ENCODE peak calls at places on chromosomes 13 and 19, in five cellular contexts. M is IMR-90, P is heart right ventricle, W is upper lobe of right lung, C is uterus. V is an unnamed sample.

GRCh38 chr13:44815507-44816074 is 173.7 kb downstream of the NUFIP1 start:
- DNase-seq in M (peak; percentile 98), P (no peak), W (no peak), C (peak; percentile 45), V (no peak)

GRCh38 chr19:18772620-18773587 is 18.2 kb downstream of the COMP start:
- DNase-seq in M (no peak), P (no peak), W (no peak), C (no peak), V (no peak)

GRCh38 chr13:95494082-95494681 is 58.3 kb upstream of the CLDN10 start:
- DNase-seq in M (peak; percentile 62), P (peak; percentile 16), W (no peak), C (no peak), V (no peak)

GRCh38 chr19:16002380-16002779 is 53.6 kb downstream of the OR10H4 start:
- DNase-seq in M (peak; percentile 20), P (no peak), W (no peak), C (no peak), V (no peak)

GRCh38 chr19:49297403-49297802 is 27.6 kb downstream of the SLC6A16 start:
- DNase-seq in M (peak; percentile 79), P (no peak), W (no peak), C (no peak), V (no peak)

GRCh38 chr13:23436680-23437079 is 3.2 kb upstream of the SACS start:
- DNase-seq in M (no peak), P (no peak), W (no peak), C (no peak), V (no peak)

GRCh38 chr13:102040812-102041211 is 361.0 kb downstream of the FGF14 start:
- DNase-seq in M (no peak), P (no peak), W (no peak), C (no peak), V (no peak)

GRCh38 chr13:97492257-97492656 is 58.3 kb downstream of the RAP2A start:
- DNase-seq in M (no peak), P (no peak), W (no peak), C (no peak), V (no peak)

GRCh38 chr13:45195421-45195820 is 5.4 kb downstream of the KCTD4 start:
- DNase-seq in M (no peak), P (no peak), W (no peak), C (no peak), V (no peak)

GRCh38 chr13:35723061-35723461 is 246.6 kb upstream of the MAB21L1 start:
- DNase-seq in M (peak; percentile 33), P (peak; percentile 40), W (no peak), C (peak; percentile 62), V (no peak)

GRCh38 chr19:46076031-46076880 is 35.5 kb upstream of the IGFL4 start:
- DNase-seq in M (no peak), P (no peak), W (no peak), C (no peak), V (no peak)

GRCh38 chr13:38348890-38349289 is 761 bp upstream of the UFM1 start:
- DNase-seq in M (peak; percentile 40), P (no peak), W (no peak), C (no peak), V (peak; percentile 36)

GRCh38 chr13:79480954-79481684 is at the start of gene NDFIP2:
- DNase-seq in M (peak; percentile 80), P (peak; percentile 83), W (peak; percentile 94), C (peak; percentile 69), V (peak; percentile 78)

GRCh38 chr13:89923731-89924130 is 1423.8 kb upstream of the MIR17HG start:
- DNase-seq in M (peak; percentile 0), P (no peak), W (no peak), C (no peak), V (no peak)

GRCh38 chr19:19662866-19663291 is 597 bp downstream of the ATP13A1 start:
- DNase-seq in M (peak; percentile 4), P (no peak), W (no peak), C (no peak), V (no peak)

GRCh38 chr19:16041571-16042386 is 34.5 kb upstream of the TPM4 start:
- DNase-seq in M (peak; percentile 52), P (peak; percentile 79), W (peak; percentile 90), C (peak; percentile 84), V (peak; percentile 61)

GRCh38 chr13:75312884-75313520 is 169.0 kb downstream of the TBC1D4 start:
- DNase-seq in M (no peak), P (no peak), W (no peak), C (no peak), V (no peak)

GRCh38 chr13:29513981-29514719 is 81.3 kb downstream of the SLC7A1 start:
- DNase-seq in M (no peak), P (no peak), W (peak; percentile 58), C (no peak), V (no peak)

GRCh38 chr13:41645313-41645712 is 188.0 kb downstream of the RGCC start:
- DNase-seq in M (peak; percentile 90), P (no peak), W (no peak), C (peak; percentile 60), V (no peak)

GRCh38 chr19:1513492-1514294 is 874 bp upstream of the ADAMTSL5 start:
- DNase-seq in M (peak; percentile 53), P (no peak), W (peak; percentile 85), C (peak; percentile 42), V (peak; percentile 63)

GRCh38 chr13:51221674-51222509 is at the start of gene FAM124A:
- DNase-seq in M (peak; percentile 4), P (peak; percentile 36), W (peak; percentile 77), C (peak; percentile 26), V (peak; percentile 21)

GRCh38 chr19:17794731-17795494 is at the start of gene B3GNT3:
- DNase-seq in M (no peak), P (no peak), W (peak; percentile 85), C (no peak), V (peak; percentile 36)

DNA sequence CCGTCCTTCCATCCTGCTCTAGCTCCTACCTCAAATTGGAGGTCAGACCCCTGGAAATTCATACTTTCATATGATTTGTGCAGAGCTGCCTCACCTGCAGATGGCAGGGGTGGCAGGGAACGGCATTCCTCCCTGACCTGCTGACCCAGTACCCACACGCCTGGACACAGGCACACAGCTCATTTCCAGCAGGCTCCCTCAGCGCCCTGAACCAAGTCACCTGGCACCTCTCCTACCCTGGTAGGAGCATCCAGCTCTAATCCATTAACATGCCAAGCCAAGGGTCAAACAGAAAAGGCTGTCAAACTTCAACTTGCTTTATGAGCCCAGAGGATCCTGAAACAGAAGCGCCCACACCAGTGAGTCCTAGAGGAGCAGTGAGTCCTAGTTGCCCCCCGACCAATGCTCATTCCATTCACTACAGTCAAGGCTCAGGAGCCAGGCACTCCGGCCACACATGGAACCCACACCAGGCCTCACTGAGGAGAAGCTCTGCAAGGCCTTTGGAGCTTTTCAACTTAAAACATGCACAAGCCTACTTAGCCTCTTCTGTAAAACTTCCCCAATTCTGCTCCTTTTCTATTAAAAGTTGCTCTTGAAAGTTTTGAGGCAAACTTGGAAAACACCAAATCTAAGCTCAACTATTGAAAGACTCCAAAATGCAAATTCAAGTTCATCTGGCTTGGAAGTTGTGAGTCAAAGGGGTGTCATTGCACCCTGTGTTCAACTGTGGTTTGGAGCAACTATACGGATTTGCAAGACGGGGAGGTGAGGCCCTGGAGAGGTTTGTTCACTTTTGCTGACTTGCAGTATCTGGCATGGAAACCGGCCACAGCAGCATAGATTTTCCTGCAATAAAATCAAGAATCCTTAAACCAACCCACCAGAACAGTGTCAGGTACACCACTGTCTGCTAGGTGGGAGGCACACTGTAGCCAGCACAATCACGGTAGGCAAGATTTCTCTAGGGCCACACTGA is 96.7 kb downstream of the CRYL1 start:
- DNase-seq in M (peak; percentile 61), P (no peak), W (no peak), C (no peak), V (no peak)
- H3K36me3 ChIP-seq in M (no peaks in the 10 kb centered on the region), P (no peaks in the 10 kb centered on the region), W (peaks cover 21% of the 10 kb centered on the region), C (no peaks in the 10 kb centered on the region), V (no peaks in the 10 kb centered on the region)

DNA sequence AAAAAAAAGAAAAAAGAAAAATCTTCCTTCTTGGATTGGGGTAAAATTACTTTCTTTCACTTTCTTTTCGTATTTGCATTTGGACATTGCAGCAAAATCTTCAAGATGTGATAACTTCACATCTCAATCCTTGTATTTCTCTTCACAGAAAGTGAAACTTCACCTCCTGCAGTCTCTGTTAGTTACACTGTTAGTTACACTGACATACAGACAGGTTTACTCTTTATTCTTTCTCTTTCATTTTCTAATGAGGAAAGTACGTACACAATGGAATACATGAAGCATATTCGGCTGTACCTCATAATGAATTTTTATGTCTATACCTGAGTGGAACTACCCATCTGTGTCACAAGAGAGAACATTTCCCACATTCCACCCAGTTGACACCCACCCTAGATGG is 459.1 kb upstream of the GPC6 start:
- DNase-seq in M (no peak), P (no peak), W (no peak), C (no peak), V (no peak)
- H3K4me3 ChIP-seq in M (peak overlapping the region; percentile 29), P (no peak overlapping the region), W (no peak overlapping the region), C (no peak overlapping the region), V (no peak overlapping the region)

DNA sequence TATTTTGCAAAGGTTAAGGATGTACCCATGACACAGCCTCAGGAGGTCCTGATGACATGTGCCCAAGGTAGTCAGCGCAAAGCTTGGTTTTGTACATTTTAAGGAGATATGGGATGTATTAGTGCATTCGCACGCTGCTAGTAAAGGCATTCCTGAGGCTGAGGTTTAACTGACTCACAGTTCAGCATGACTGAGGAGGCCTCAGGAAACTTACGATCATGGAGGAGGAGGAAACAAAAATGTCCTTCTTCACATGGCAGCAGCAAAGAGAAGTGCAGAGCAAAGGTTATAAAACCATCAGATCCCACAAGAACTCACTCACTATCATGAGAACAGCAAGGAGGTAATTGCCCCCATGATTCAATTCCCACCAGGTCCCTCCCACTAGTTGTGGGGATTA is 1017.4 kb downstream of the EFNB2 start:
- DNase-seq in M (peak; percentile 26), P (no peak), W (no peak), C (no peak), V (no peak)
- H3K36me3 ChIP-seq in M (no peaks in the 10 kb centered on the region), P (no peaks in the 10 kb centered on the region), W (no peaks in the 10 kb centered on the region), C (no peaks in the 10 kb centered on the region), V (no peaks in the 10 kb centered on the region)

GRCh38 chr19:40084948-40085347 is 5.8 kb downstream of the ZNF780A start:
- DNase-seq in M (no peak), P (no peak), W (no peak), C (no peak), V (no peak)

GRCh38 chr19:40089462-40089861 is 1.3 kb downstream of the ZNF780A start:
- DNase-seq in M (peak; percentile 8), P (peak; percentile 43), W (no peak), C (no peak), V (no peak)

GRCh38 chr19:40091205-40092129 is 724 bp upstream of the ZNF780A start:
- DNase-seq in M (no peak), P (no peak), W (no peak), C (no peak), V (no peak)

GRCh38 chr19:40090256-40091204 is at the start of gene ZNF780A:
- DNase-seq in M (peak; percentile 47), P (peak; percentile 80), W (peak; percentile 89), C (peak; percentile 59), V (peak; percentile 81)

DNA sequence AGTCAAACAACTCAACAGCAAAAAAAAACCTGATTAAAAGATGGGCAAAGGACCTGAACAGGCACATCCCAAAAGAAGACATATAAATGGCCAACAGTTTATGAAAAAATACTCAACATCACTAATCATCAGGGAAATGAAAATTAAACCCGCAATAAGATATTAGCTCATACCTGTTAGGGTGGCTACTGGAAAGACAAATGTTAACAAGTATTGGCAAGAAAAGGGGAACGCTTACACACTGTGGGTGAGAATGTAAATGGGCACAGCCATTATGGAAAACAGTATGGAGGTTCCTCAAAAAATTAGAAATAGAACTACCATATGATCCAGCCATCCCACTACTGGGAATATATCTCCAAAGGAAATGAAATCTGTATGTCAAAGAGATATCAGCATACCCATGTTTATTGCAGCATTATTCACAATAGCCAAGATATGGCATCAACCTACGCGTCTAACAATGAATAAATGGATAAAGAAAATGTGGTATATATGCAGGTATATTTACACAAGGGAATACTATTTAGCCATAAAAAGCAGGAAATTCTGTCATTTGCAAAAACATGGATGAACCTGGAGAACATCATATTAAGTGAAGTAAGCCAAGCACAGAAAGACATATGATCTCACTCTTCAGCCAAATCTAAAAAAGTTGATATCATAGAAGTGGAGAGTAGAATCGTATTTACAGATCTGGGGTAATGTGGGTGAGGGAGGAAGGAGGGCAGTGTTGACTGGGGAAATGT is 2.3 kb downstream of the ZNF780A start:
- DNase-seq in M (no peak), P (no peak), W (no peak), C (no peak), V (no peak)
- H3K4me3 ChIP-seq in M (no peak overlapping the region), P (no peak overlapping the region), W (no peak overlapping the region), C (no peak overlapping the region), V (no peak overlapping the region)